ENCODE peak calls at places on chromosomes 16 and 17, in five cellular contexts. B is NCI-H1105 treated with DMSO at 0.1 percent for 48 hours; D is M059J; G is stimulated activated CD8-positive, alpha-beta memory T cell treated with anti-CD3 and anti-CD28 coated beads, Interleukin-12 subunit alpha, Interleukin-12 subunit beta, amount 100 ng/mL, for 1 hour; M is lower leg skin. K is an unnamed sample.

GRCh38 chr17:71764507-71764906 is 356.3 kb upstream of the SOX9 start:
- DNase-seq in G (no peak), M (no peak), B (no peak), D (peak), K (no peak)

GRCh38 chr16:82093901-82094300 is 58.8 kb downstream of the HSD17B2 start:
- DNase-seq in M (no peak), D (peak), B (no peak), G (no peak), K (no peak)

GRCh38 chr17:47946516-47946915 is 5.1 kb downstream of the PNPO start:
- DNase-seq in G (no peak), M (no peak), D (no peak), B (no peak), K (no peak)

GRCh38 chr17:40145476-40145875 is 5.1 kb downstream of the CASC3 start:
- DNase-seq in D (no peak), B (no peak), G (no peak), M (no peak), K (no peak)

GRCh38 chr16:27248036-27248435 is 20.5 kb downstream of the NSMCE1 start:
- DNase-seq in B (no peak), G (no peak), D (no peak), M (no peak), K (no peak)

GRCh38 chr16:22353188-22353919 is 21.1 kb downstream of the CDR2 start:
- DNase-seq in D (peak), B (no peak), G (no peak), M (no peak), K (peak)

GRCh38 chr17:49079840-49080663 is 52.5 kb upstream of the B4GALNT2 start:
- DNase-seq in D (no peak), G (no peak), M (no peak), B (no peak), K (no peak)

GRCh38 chr17:34171245-34171818 is 83.8 kb upstream of the CCL2 start:
- DNase-seq in D (peak), G (peak), B (peak), M (peak), K (peak)

GRCh38 chr16:66304151-66304550 is 62.3 kb upstream of the CDH5 start:
- DNase-seq in G (no peak), D (no peak), B (peak), M (no peak), K (no peak)

GRCh38 chr16:85673529-85674417 is 15.0 kb downstream of the GINS2 start:
- DNase-seq in M (no peak), G (no peak), B (peak), D (no peak), K (no peak)

GRCh38 chr17:74466785-74467158 is 338 bp downstream of the CD300A start:
- DNase-seq in M (no peak), D (no peak), G (no peak), B (no peak), K (no peak)

GRCh38 chr16:14300631-14301149 is 229.6 kb downstream of the MRTFB start:
- DNase-seq in D (peak), B (peak), M (peak), G (no peak), K (no peak)

GRCh38 chr17:32488604-32489180 is 1.9 kb downstream of the CDK5R1 start:
- DNase-seq in D (no peak), M (no peak), G (no peak), B (no peak), K (no peak)

GRCh38 chr17:72467841-72468653 is 347.2 kb downstream of the SOX9 start:
- DNase-seq in M (peak), G (no peak), D (peak), B (no peak), K (no peak)

GRCh38 chr17:17303010-17303846 is at the start of gene NT5M:
- DNase-seq in D (peak), M (peak), G (peak), B (peak), K (peak)

GRCh38 chr16:7946142-7946541 is 613.5 kb downstream of the RBFOX1 start:
- DNase-seq in D (no peak), M (no peak), G (no peak), B (no peak), K (no peak)

GRCh38 chr17:2989855-2990254 is 73.6 kb downstream of the OR1D5 start:
- DNase-seq in D (no peak), G (no peak), M (no peak), B (no peak), K (no peak)

GRCh38 chr17:79388556-79389295 is 222.1 kb downstream of the RBFOX3 start:
- DNase-seq in D (peak), M (no peak), G (no peak), B (peak), K (no peak)

GRCh38 chr16:27529962-27530361 is 19.8 kb downstream of the GTF3C1 start:
- DNase-seq in G (no peak), D (peak), B (no peak), M (no peak), K (no peak)

GRCh38 chr16:66746048-66746447 is 5.4 kb downstream of the DYNC1LI2 start:
- DNase-seq in G (no peak), D (no peak), M (no peak), B (no peak), K (no peak)

GRCh38 chr17:70804161-70804560 is 634.8 kb downstream of the KCNJ2 start:
- DNase-seq in B (no peak), G (no peak), D (no peak), M (peak), K (no peak)

GRCh38 chr17:6299275-6299674 is 135.6 kb downstream of the AIPL1 start:
- DNase-seq in D (no peak), G (no peak), M (no peak), B (no peak), K (no peak)